ENCODE peak calls at places on chromosomes 13 and 19, in seven cellular contexts. J, Y, W, E, R, V and Z are unnamed samples.

GRCh38 chr19:3507371-3508120 is 1.4 kb downstream of the FZR1 start:
- DNase-seq in J (no peak), R (peak), V (peak), E (no peak), W (peak), Y (peak), Z (no peak)

GRCh38 chr19:18495204-18495911 is 26.5 kb downstream of the ELL start:
- DNase-seq in R (no peak), J (no peak), Y (no peak), V (no peak), E (no peak), W (no peak), Z (no peak)

GRCh38 chr19:16170134-16170533 is 3.2 kb downstream of the CIB3 start:
- DNase-seq in R (no peak), V (no peak), J (no peak), W (no peak), Y (no peak), E (no peak), Z (no peak)

GRCh38 chr19:51439021-51439465 is 19.2 kb downstream of the SIGLEC8 start:
- DNase-seq in J (no peak), E (no peak), W (peak), V (no peak), R (no peak), Y (no peak), Z (no peak)

GRCh38 chr19:13817018-13817614 is 21.9 kb downstream of the ZSWIM4 start:
- DNase-seq in R (no peak), E (no peak), Y (no peak), W (no peak), V (no peak), J (no peak), Z (no peak)

GRCh38 chr19:46218160-46218559 is 11.4 kb upstream of the IGFL1 start:
- DNase-seq in E (no peak), Y (peak), J (no peak), W (peak), R (no peak), V (no peak), Z (peak)

GRCh38 chr19:3293560-3293959 is 69.1 kb downstream of the CELF5 start:
- DNase-seq in Y (no peak), J (no peak), V (no peak), E (no peak), R (no peak), W (no peak), Z (no peak)

GRCh38 chr19:1181606-1182005 is 7.5 kb upstream of the SBNO2 start:
- DNase-seq in R (no peak), J (no peak), Y (no peak), V (no peak), E (no peak), W (peak), Z (no peak)

GRCh38 chr13:30681489-30682242 is 53.7 kb upstream of the ALOX5AP start:
- DNase-seq in W (no peak), Y (no peak), R (no peak), V (no peak), E (peak), J (no peak), Z (no peak)

GRCh38 chr19:49681830-49682229 is 4.8 kb downstream of the PRMT1 start:
- DNase-seq in Y (no peak), R (no peak), J (no peak), W (no peak), V (no peak), E (no peak), Z (peak)

GRCh38 chr19:55251296-55252081 is 7.3 kb downstream of the PPP6R1 start:
- DNase-seq in J (no peak), Y (no peak), V (no peak), W (no peak), E (no peak), R (peak), Z (peak)

GRCh38 chr13:59543418-59543817 is 620.3 kb downstream of the DIAPH3 start:
- DNase-seq in J (no peak), E (no peak), R (no peak), V (no peak), Y (no peak), W (no peak), Z (no peak)

GRCh38 chr13:110275931-110276552 is 30.9 kb downstream of the COL4A1 start:
- DNase-seq in Y (peak), J (no peak), R (no peak), E (no peak), W (no peak), V (no peak), Z (peak)

GRCh38 chr19:49556412-49557398 is 23.7 kb downstream of the NOSIP start:
- DNase-seq in J (no peak), W (no peak), Y (no peak), R (peak), V (no peak), E (no peak), Z (no peak)

GRCh38 chr13:45490068-45490467 is 25.3 kb downstream of the COG3 start:
- DNase-seq in V (no peak), Y (no peak), R (no peak), W (no peak), J (no peak), E (no peak), Z (no peak)

GRCh38 chr13:90696254-90696653 is 651.2 kb upstream of the MIR17HG start:
- DNase-seq in R (no peak), E (peak), W (no peak), J (no peak), V (no peak), Y (no peak), Z (no peak)

GRCh38 chr13:31056650-31057275 is 104.9 kb downstream of the HSPH1 start:
- DNase-seq in Y (no peak), J (no peak), R (no peak), V (no peak), E (no peak), W (no peak), Z (no peak)

GRCh38 chr13:85618514-85618913 is 180.7 kb downstream of the SLITRK6 start:
- DNase-seq in J (no peak), E (no peak), Y (no peak), W (no peak), V (no peak), R (no peak), Z (no peak)

GRCh38 chr19:10587022-10587838 is at the start of gene AP1M2:
- DNase-seq in V (no peak), E (no peak), Y (no peak), J (no peak), R (no peak), W (peak), Z (no peak)

GRCh38 chr19:3832001-3832400 is 36.8 kb downstream of the ZFR2 start:
- DNase-seq in Y (no peak), E (no peak), J (no peak), W (no peak), V (no peak), R (no peak), Z (no peak)

GRCh38 chr13:26621731-26622401 is 64.4 kb downstream of the WASF3 start:
- DNase-seq in R (no peak), Y (no peak), V (no peak), W (no peak), E (no peak), J (no peak), Z (no peak)

GRCh38 chr13:79807554-79807953 is 326.6 kb downstream of the NDFIP2 start:
- DNase-seq in J (no peak), V (no peak), W (no peak), R (no peak), Y (no peak), E (no peak), Z (no peak)

GRCh38 chr13:103250071-103250470 is 183.9 kb upstream of the SLC10A2 start:
- DNase-seq in E (no peak), V (no peak), Y (no peak), R (no peak), J (no peak), W (no peak), Z (no peak)

GRCh38 chr19:35561436-35561835 is 2.0 kb downstream of the ATP4A start:
- DNase-seq in J (no peak), V (no peak), W (no peak), R (no peak), E (no peak), Y (no peak), Z (no peak)

GRCh38 chr19:57560049-57560491 is 407 bp upstream of the ZNF550 start:
- DNase-seq in W (no peak), R (no peak), Y (peak), J (no peak), V (no peak), E (no peak), Z (no peak)

GRCh38 chr13:112066624-112067004 is 335 bp upstream of the SOX1 start:
- DNase-seq in R (peak), Y (peak), W (peak), V (peak), J (no peak), E (no peak), Z (no peak)

GRCh38 chr19:4380254-4380727 is 20.1 kb downstream of the SH3GL1 start:
- DNase-seq in Y (peak), R (peak), W (no peak), V (peak), E (no peak), J (no peak), Z (no peak)

GRCh38 chr19:35123573-35123972 is 8.0 kb downstream of the FXYD3 start:
- DNase-seq in W (no peak), R (no peak), E (peak), J (no peak), V (no peak), Y (peak), Z (no peak)